ENCODE peak calls at places on chromosomes 5 and 9, in nine cellular contexts. W, E, H, X, T, J, B, V and O are unnamed samples.

GRCh38 chr9:33193818-33194217 is 26.7 kb upstream of the B4GALT1 start:
- DNase-seq in W (no peak), E (no peak), H (no peak), X (no peak), T (no peak), J (no peak), B (no peak), V (no peak), O (no peak)

GRCh38 chr5:53167836-53168235 is 58.3 kb upstream of the MOCS2 start:
- DNase-seq in W (peak), E (peak), H (peak), X (no peak), T (no peak), J (peak), B (no peak), V (peak), O (peak)

GRCh38 chr5:149447373-149448367 is 68.6 kb upstream of the IL17B start:
- DNase-seq in W (no peak), E (peak), H (no peak), X (no peak), T (no peak), J (no peak), B (no peak), V (no peak), O (no peak)

GRCh38 chr5:145776886-145777285 is 58.3 kb downstream of the PRELID2 start:
- DNase-seq in W (no peak), E (peak), H (no peak), X (no peak), T (no peak), J (no peak), B (no peak), V (peak), O (no peak)

GRCh38 chr9:105881654-105882349 is 187.5 kb downstream of the TMEM38B start:
- DNase-seq in W (peak), E (peak), H (peak), X (peak), T (peak), J (peak), B (peak), V (peak), O (peak)

GRCh38 chr5:37103302-37103701 is 145.9 kb downstream of the CPLANE1 start:
- DNase-seq in W (no peak), E (no peak), H (no peak), X (no peak), T (no peak), J (no peak), B (no peak), V (no peak), O (no peak)

GRCh38 chr9:71742703-71743102 is 25.6 kb downstream of the CEMIP2 start:
- DNase-seq in W (no peak), E (no peak), H (no peak), X (no peak), T (no peak), J (no peak), B (no peak), V (no peak), O (no peak)

GRCh38 chr5:982377-983237 is 26.0 kb upstream of the NKD2 start:
- DNase-seq in W (no peak), E (no peak), H (no peak), X (peak), T (no peak), J (peak), B (peak), V (no peak), O (no peak)

GRCh38 chr9:36486454-36486932 is 86.2 kb upstream of the MELK start:
- DNase-seq in W (no peak), E (peak), H (no peak), X (peak), T (peak), J (no peak), B (no peak), V (peak), O (peak)

GRCh38 chr5:53362521-53362941 is 117.9 kb upstream of the FST start:
- DNase-seq in W (no peak), E (peak), H (no peak), X (no peak), T (no peak), J (no peak), B (peak), V (peak), O (no peak)

GRCh38 chr5:98928802-98929122 is at the start of gene CHD1:
- DNase-seq in W (peak), E (peak), H (peak), X (peak), T (peak), J (peak), B (peak), V (peak), O (peak)

GRCh38 chr9:89523948-89524347 is 26.0 kb upstream of the SEMA4D start:
- DNase-seq in W (no peak), E (no peak), H (no peak), X (no peak), T (no peak), J (no peak), B (no peak), V (no peak), O (no peak)

GRCh38 chr5:17412760-17413671 is 85.0 kb upstream of the TAF11L2 start:
- DNase-seq in W (no peak), E (no peak), H (no peak), X (no peak), T (no peak), J (no peak), B (no peak), V (no peak), O (no peak)

GRCh38 chr5:177312649-177313181 is 1.0 kb upstream of the MXD3 start:
- DNase-seq in W (no peak), E (no peak), H (peak), X (peak), T (no peak), J (peak), B (no peak), V (peak), O (peak)

GRCh38 chr9:90870646-90871326 is 69.2 kb downstream of the SYK start:
- DNase-seq in W (no peak), E (peak), H (no peak), X (peak), T (no peak), J (no peak), B (peak), V (peak), O (peak)

GRCh38 chr9:89996106-89996505 is 391.3 kb downstream of the GADD45G start:
- DNase-seq in W (no peak), E (no peak), H (no peak), X (no peak), T (no peak), J (no peak), B (no peak), V (no peak), O (no peak)

GRCh38 chr5:26700759-26701384 is 337.5 kb downstream of the CDH9 start:
- DNase-seq in W (no peak), E (no peak), H (no peak), X (peak), T (no peak), J (no peak), B (peak), V (peak), O (no peak)
- TF ChIP-seq CTCF in W (peak), E (peak), H (peak), X (peak), T (no peak), J (no peak), B (peak), V (peak), O (peak)

GRCh38 chr9:68895741-68896478 is 118.0 kb downstream of the PRKACG start:
- DNase-seq in W (no peak), E (peak), H (no peak), X (no peak), T (no peak), J (no peak), B (no peak), V (no peak), O (no peak)
- H3K4me3 ChIP-seq in W (peak), E (no peak), H (no peak), X (no peak), T (no peak), J (no peak), B (no peak), V (no peak), O (no peak)

DNA sequence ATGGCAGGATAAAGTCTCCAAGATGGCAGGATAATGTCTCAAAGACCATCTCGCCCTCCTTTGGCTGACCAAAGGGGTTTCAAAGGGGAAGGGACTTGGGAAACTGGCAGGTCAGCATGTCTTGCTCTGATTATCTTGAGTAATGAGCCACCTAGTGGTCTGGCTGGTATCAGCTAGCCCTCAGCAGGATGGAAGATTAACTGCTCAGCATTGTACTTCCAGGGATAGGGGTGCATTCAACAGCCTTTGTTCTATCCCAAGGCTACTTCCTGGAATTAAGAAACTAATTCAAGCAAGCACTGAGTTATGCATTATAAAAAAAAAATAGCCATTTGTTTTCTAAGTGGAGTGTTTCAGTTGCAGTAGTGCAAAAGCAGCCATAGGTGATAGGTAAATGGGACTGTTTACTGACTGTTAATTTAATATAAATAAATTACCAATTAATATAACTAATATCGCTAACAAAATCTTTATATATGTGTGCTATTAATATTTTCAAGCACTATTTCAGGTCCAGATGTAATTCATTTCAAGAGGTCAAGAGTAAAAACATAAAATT is 555.5 kb downstream of the CDH9 start:
- DNase-seq in W (no peak), E (no peak), H (no peak), X (peak), T (no peak), J (no peak), B (peak), V (peak), O (peak)
- TF ChIP-seq CTCF in W (peak), E (peak), H (peak), X (peak), T (no peak), J (peak), B (peak), V (peak), O (peak)

DNA sequence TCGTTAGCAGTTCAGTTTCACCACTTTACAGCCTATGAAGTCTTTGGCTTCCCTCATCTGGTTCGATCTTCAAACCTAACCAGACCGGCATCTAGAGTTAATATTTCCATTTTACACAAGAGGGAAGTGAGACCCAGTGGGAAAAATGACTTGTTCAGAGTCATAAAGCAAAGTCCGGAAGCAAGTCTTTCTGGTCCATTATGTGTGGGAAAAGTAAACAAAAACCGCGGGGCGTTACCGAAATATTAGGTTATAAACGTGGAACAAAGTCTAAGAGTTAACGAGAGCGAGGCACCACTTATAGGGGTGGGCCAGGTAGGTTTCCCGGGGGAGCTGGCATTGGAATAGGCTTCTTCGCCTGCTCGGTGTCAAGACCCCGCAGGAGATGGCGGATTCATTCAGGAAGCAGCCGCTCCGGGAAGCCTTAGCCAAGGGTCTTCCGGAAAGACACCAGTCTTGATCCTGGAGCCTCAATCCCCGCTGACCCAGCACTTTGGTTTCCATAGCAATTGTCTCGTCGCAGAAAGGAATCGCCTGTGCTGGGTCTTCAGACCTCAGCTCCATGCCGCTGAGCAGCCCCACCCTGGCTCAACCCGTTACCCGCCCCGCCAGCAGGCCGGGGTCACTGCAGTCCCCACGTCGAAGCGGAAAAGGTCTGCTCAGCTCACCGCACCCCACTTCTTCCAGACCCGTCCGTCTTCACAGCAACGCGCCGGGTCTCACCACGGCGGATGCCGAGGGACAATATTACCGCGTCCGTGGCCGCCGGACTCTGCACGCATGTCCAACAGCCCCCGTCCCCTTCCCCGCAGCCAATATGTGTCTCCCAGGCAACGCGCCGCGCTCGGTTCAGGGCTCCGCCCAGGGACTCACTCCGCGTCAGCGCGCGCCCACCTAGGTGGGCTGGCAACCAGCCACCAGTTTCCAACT is at the start of gene C5orf52:
- DNase-seq in W (peak), E (peak), H (peak), X (peak), T (peak), J (no peak), B (peak), V (peak), O (peak)
- H3K4me3 ChIP-seq in W (peak), E (peak), H (peak), X (peak), T (peak), J (peak), B (peak), V (peak), O (no peak)

GRCh38 chr5:57889558-57889957 is 406.9 kb upstream of the ACTBL2 start:
- DNase-seq in W (no peak), E (peak), H (no peak), X (peak), T (no peak), J (no peak), B (peak), V (peak), O (peak)

GRCh38 chr5:57884346-57885102 is 401.9 kb upstream of the ACTBL2 start:
- DNase-seq in W (no peak), E (no peak), H (no peak), X (no peak), T (no peak), J (no peak), B (no peak), V (no peak), O (no peak)

GRCh38 chr5:57891443-57891842 is 408.8 kb upstream of the ACTBL2 start:
- DNase-seq in W (no peak), E (no peak), H (no peak), X (peak), T (no peak), J (no peak), B (no peak), V (no peak), O (no peak)

GRCh38 chr5:57887851-57888621 is 405.4 kb upstream of the ACTBL2 start:
- DNase-seq in W (no peak), E (peak), H (peak), X (peak), T (peak), J (no peak), B (peak), V (peak), O (peak)
- TF ChIP-seq CTCF in W (peak), E (peak), H (peak), X (peak), T (no peak), J (peak), B (peak), V (peak), O (no peak)

GRCh38 chr9:136013116-136013515 is 51.9 kb upstream of the UBAC1 start:
- DNase-seq in W (peak), E (no peak), H (peak), X (no peak), T (no peak), J (peak), B (no peak), V (no peak), O (no peak)
- H3K4me3 ChIP-seq in W (no peak), E (no peak), H (no peak), X (no peak), T (no peak), J (no peak), B (no peak), V (no peak), O (no peak)